ENCODE peak calls at places on chromosomes 6 and 20, in four cellular contexts. One of them, this sample, is unnamed.

GRCh38 chr6:139587469-139587868 is 213.0 kb upstream of the CITED2 start:
- DNase-seq in breast epithelium: no peak
- DNase-seq in epithelial cell of esophagus: peak; percentile 26
- DNase-seq in hepatocyte: no peak
- DNase-seq in this sample: no peak

GRCh38 chr6:28657367-28657755 is 131.7 kb downstream of the GPX5 start:
- DNase-seq in breast epithelium: no peak
- DNase-seq in epithelial cell of esophagus: no peak
- DNase-seq in hepatocyte: no peak
- DNase-seq in this sample: no peak

GRCh38 chr6:143694560-143694959 is 16.8 kb downstream of the PHACTR2 start:
- DNase-seq in breast epithelium: no peak
- DNase-seq in epithelial cell of esophagus: peak; percentile 71
- DNase-seq in hepatocyte: no peak
- DNase-seq in this sample: no peak

GRCh38 chr20:61852268-61853072 is 213.2 kb downstream of the TAF4 start:
- DNase-seq in breast epithelium: no peak
- DNase-seq in epithelial cell of esophagus: no peak
- DNase-seq in hepatocyte: no peak
- DNase-seq in this sample: no peak

GRCh38 chr6:154890874-154891273 is 104.2 kb upstream of the TIAM2 start:
- DNase-seq in breast epithelium: no peak
- DNase-seq in epithelial cell of esophagus: no peak
- DNase-seq in hepatocyte: no peak
- DNase-seq in this sample: no peak

GRCh38 chr6:34218691-34219090 is 18.0 kb upstream of the HMGA1 start:
- DNase-seq in breast epithelium: no peak
- DNase-seq in epithelial cell of esophagus: no peak
- DNase-seq in hepatocyte: no peak
- DNase-seq in this sample: no peak

GRCh38 chr20:17655286-17655651 is 26.8 kb downstream of the RRBP1 start:
- DNase-seq in breast epithelium: no peak
- DNase-seq in epithelial cell of esophagus: no peak
- DNase-seq in hepatocyte: no peak
- DNase-seq in this sample: no peak

GRCh38 chr6:128131566-128131965 is 230.7 kb upstream of the THEMIS start:
- DNase-seq in breast epithelium: no peak
- DNase-seq in epithelial cell of esophagus: no peak
- DNase-seq in hepatocyte: no peak
- DNase-seq in this sample: no peak

GRCh38 chr6:129314575-129314974 is 395.4 kb downstream of the ARHGAP18 start:
- DNase-seq in breast epithelium: no peak
- DNase-seq in epithelial cell of esophagus: no peak
- DNase-seq in hepatocyte: no peak
- DNase-seq in this sample: no peak

GRCh38 chr6:26554669-26555504 is 16.7 kb downstream of the HMGN4 start:
- DNase-seq in breast epithelium: no peak
- DNase-seq in epithelial cell of esophagus: peak; percentile 70
- DNase-seq in hepatocyte: peak; percentile 62
- DNase-seq in this sample: no peak

GRCh38 chr6:26553264-26553738 is 15.1 kb downstream of the HMGN4 start:
- DNase-seq in breast epithelium: peak; percentile 75
- DNase-seq in epithelial cell of esophagus: peak; percentile 70
- DNase-seq in hepatocyte: peak; percentile 86
- DNase-seq in this sample: no peak

GRCh38 chr6:26556263-26557070 is 18.3 kb downstream of the HMGN4 start:
- DNase-seq in breast epithelium: no peak
- DNase-seq in epithelial cell of esophagus: peak; percentile 79
- DNase-seq in hepatocyte: peak; percentile 78
- DNase-seq in this sample: no peak

GRCh38 chr6:26553739-26554668 is 15.8 kb downstream of the HMGN4 start:
- DNase-seq in breast epithelium: peak; percentile 71
- DNase-seq in epithelial cell of esophagus: peak; percentile 91
- DNase-seq in hepatocyte: peak; percentile 82
- DNase-seq in this sample: peak; percentile 65

GRCh38 chr6:26555505-26556262 is 17.5 kb downstream of the HMGN4 start:
- DNase-seq in breast epithelium: no peak
- DNase-seq in epithelial cell of esophagus: peak; percentile 25
- DNase-seq in hepatocyte: peak; percentile 32
- DNase-seq in this sample: no peak
- H3K4me3 ChIP-seq in breast epithelium: no peak overlapping the region
- H3K4me3 ChIP-seq in epithelial cell of esophagus: peak overlapping the region; percentile 76
- H3K4me3 ChIP-seq in hepatocyte: peak overlapping the region; percentile 15
- H3K4me3 ChIP-seq in this sample: peak overlapping the region; percentile 31

GRCh38 chr6:61751986-61752385 is 534.0 kb downstream of the KHDRBS2 start:
- DNase-seq in breast epithelium: no peak
- DNase-seq in epithelial cell of esophagus: no peak
- DNase-seq in hepatocyte: no peak
- DNase-seq in this sample: no peak

GRCh38 chr6:61755739-61756138 is 530.3 kb downstream of the KHDRBS2 start:
- DNase-seq in breast epithelium: no peak
- DNase-seq in epithelial cell of esophagus: no peak
- DNase-seq in hepatocyte: no peak
- DNase-seq in this sample: no peak
- TF ChIP-seq CTCF in breast epithelium: no peak
- TF ChIP-seq CTCF in epithelial cell of esophagus: no peak
- TF ChIP-seq CTCF in hepatocyte: no peak
- TF ChIP-seq CTCF in this sample: no peak

GRCh38 chr20:25195962-25196700 is 619 bp downstream of the ENTPD6 start:
- DNase-seq in breast epithelium: peak; percentile 56
- DNase-seq in epithelial cell of esophagus: peak; percentile 67
- DNase-seq in hepatocyte: peak; percentile 66
- DNase-seq in this sample: no peak

GRCh38 chr20:25198663-25199363 is 3.3 kb downstream of the ENTPD6 start:
- DNase-seq in breast epithelium: no peak
- DNase-seq in epithelial cell of esophagus: peak; percentile 37
- DNase-seq in hepatocyte: no peak
- DNase-seq in this sample: no peak

GRCh38 chr20:25197870-25198190 is 2.3 kb downstream of the ENTPD6 start:
- DNase-seq in breast epithelium: no peak
- DNase-seq in epithelial cell of esophagus: no peak
- DNase-seq in hepatocyte: no peak
- DNase-seq in this sample: no peak

GRCh38 chr20:25196701-25197120 is 1.2 kb downstream of the ENTPD6 start:
- DNase-seq in breast epithelium: no peak
- DNase-seq in epithelial cell of esophagus: no peak
- DNase-seq in hepatocyte: no peak
- DNase-seq in this sample: no peak

GRCh38 chr20:25197173-25197869 is 1.8 kb downstream of the ENTPD6 start:
- DNase-seq in breast epithelium: no peak
- DNase-seq in epithelial cell of esophagus: no peak
- DNase-seq in hepatocyte: no peak
- DNase-seq in this sample: no peak
- H3K4me3 ChIP-seq in breast epithelium: no peak overlapping the region
- H3K4me3 ChIP-seq in epithelial cell of esophagus: no peak overlapping the region
- H3K4me3 ChIP-seq in hepatocyte: peak overlapping the region; percentile 86
- H3K4me3 ChIP-seq in this sample: no peak overlapping the region

DNA sequence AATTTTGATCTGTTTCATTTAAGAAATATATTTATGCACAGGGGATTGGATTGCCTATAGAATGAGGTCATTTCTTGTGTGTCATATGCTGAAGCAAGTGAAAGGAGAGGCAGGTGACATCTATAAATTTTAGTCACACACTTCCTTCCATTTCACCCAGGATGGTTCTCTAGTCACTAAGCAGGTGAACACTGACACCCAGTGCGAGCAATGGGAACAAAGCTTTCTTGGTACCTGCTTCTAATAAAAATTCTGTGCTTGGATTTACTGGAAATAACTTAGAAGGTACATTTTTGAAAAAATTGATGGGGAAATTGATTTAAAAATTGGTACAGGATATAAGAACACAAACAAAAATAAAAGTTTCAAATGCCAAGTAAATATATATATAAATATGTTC is 66.9 kb upstream of the MC3R start:
- DNase-seq in breast epithelium: no peak
- DNase-seq in epithelial cell of esophagus: no peak
- DNase-seq in hepatocyte: no peak
- DNase-seq in this sample: no peak
- TF ChIP-seq CTCF in breast epithelium: no peak
- TF ChIP-seq CTCF in epithelial cell of esophagus: peak; percentile 36
- TF ChIP-seq CTCF in hepatocyte: peak; percentile 38
- TF ChIP-seq CTCF in this sample: peak; percentile 25